ENCODE peak calls at places on chromosomes 13 and 19, in nine cellular contexts. One of them, this sample, is unnamed.

GRCh38 chr19:8115805-8116396 is 33.5 kb downstream of the FBN3 start:
- DNase-seq in T-helper 17 cell: no peak
- DNase-seq in CD8-positive, alpha-beta T cell: no peak
- DNase-seq in esophagus squamous epithelium: no peak
- DNase-seq in Peyer's patch: no peak
- DNase-seq in adrenal gland: no peak
- DNase-seq in BE2C: no peak
- DNase-seq in heart right ventricle: no peak
- DNase-seq in mucosa of descending colon: no peak
- DNase-seq in this sample: no peak

GRCh38 chr19:32101206-32101605 is 244.2 kb upstream of the ZNF507 start:
- DNase-seq in BE2C: no peak
- DNase-seq in T-helper 17 cell: no peak
- DNase-seq in esophagus squamous epithelium: no peak
- DNase-seq in Peyer's patch: no peak
- DNase-seq in CD8-positive, alpha-beta T cell: no peak
- DNase-seq in adrenal gland: no peak
- DNase-seq in mucosa of descending colon: no peak
- DNase-seq in heart right ventricle: no peak
- DNase-seq in this sample: no peak

GRCh38 chr19:17244618-17245534 is 843 bp downstream of the NR2F6 start:
- DNase-seq in T-helper 17 cell: no peak
- DNase-seq in BE2C: no peak
- DNase-seq in CD8-positive, alpha-beta T cell: no peak
- DNase-seq in heart right ventricle: no peak
- DNase-seq in Peyer's patch: peak; percentile 64
- DNase-seq in esophagus squamous epithelium: no peak
- DNase-seq in mucosa of descending colon: no peak
- DNase-seq in adrenal gland: no peak
- DNase-seq in this sample: peak; percentile 64

GRCh38 chr13:35768551-35768950 is 292.1 kb upstream of the MAB21L1 start:
- DNase-seq in BE2C: no peak
- DNase-seq in Peyer's patch: no peak
- DNase-seq in CD8-positive, alpha-beta T cell: no peak
- DNase-seq in heart right ventricle: no peak
- DNase-seq in adrenal gland: no peak
- DNase-seq in esophagus squamous epithelium: no peak
- DNase-seq in mucosa of descending colon: no peak
- DNase-seq in T-helper 17 cell: no peak
- DNase-seq in this sample: no peak

GRCh38 chr19:36111200-36111539 is 227 bp downstream of the OVOL3 start:
- DNase-seq in mucosa of descending colon: no peak
- DNase-seq in heart right ventricle: no peak
- DNase-seq in BE2C: no peak
- DNase-seq in Peyer's patch: no peak
- DNase-seq in adrenal gland: no peak
- DNase-seq in T-helper 17 cell: no peak
- DNase-seq in esophagus squamous epithelium: no peak
- DNase-seq in CD8-positive, alpha-beta T cell: no peak
- DNase-seq in this sample: no peak

GRCh38 chr13:73079359-73079758 is 20.6 kb downstream of the KLF5 start:
- DNase-seq in mucosa of descending colon: no peak
- DNase-seq in Peyer's patch: no peak
- DNase-seq in heart right ventricle: no peak
- DNase-seq in T-helper 17 cell: no peak
- DNase-seq in esophagus squamous epithelium: no peak
- DNase-seq in adrenal gland: no peak
- DNase-seq in CD8-positive, alpha-beta T cell: no peak
- DNase-seq in BE2C: no peak
- DNase-seq in this sample: peak; percentile 47

GRCh38 chr19:6215701-6216235 is 64.0 kb downstream of the MLLT1 start:
- DNase-seq in CD8-positive, alpha-beta T cell: no peak
- DNase-seq in heart right ventricle: no peak
- DNase-seq in esophagus squamous epithelium: no peak
- DNase-seq in adrenal gland: no peak
- DNase-seq in T-helper 17 cell: no peak
- DNase-seq in mucosa of descending colon: no peak
- DNase-seq in Peyer's patch: peak; percentile 38
- DNase-seq in BE2C: no peak
- DNase-seq in this sample: no peak

GRCh38 chr19:40907968-40908735 is 26.1 kb upstream of the CYP2A7 start:
- DNase-seq in heart right ventricle: peak; percentile 13
- DNase-seq in BE2C: no peak
- DNase-seq in T-helper 17 cell: peak; percentile 47
- DNase-seq in Peyer's patch: no peak
- DNase-seq in adrenal gland: peak; percentile 54
- DNase-seq in CD8-positive, alpha-beta T cell: peak; percentile 71
- DNase-seq in esophagus squamous epithelium: no peak
- DNase-seq in mucosa of descending colon: peak; percentile 65
- DNase-seq in this sample: no peak

GRCh38 chr13:27168086-27168485 is 3.5 kb downstream of the USP12 start:
- DNase-seq in BE2C: no peak
- DNase-seq in adrenal gland: no peak
- DNase-seq in heart right ventricle: no peak
- DNase-seq in CD8-positive, alpha-beta T cell: no peak
- DNase-seq in T-helper 17 cell: no peak
- DNase-seq in esophagus squamous epithelium: no peak
- DNase-seq in Peyer's patch: no peak
- DNase-seq in mucosa of descending colon: no peak
- DNase-seq in this sample: peak; percentile 35

GRCh38 chr13:51453308-51453958 is 597 bp upstream of the INTS6 start:
- DNase-seq in T-helper 17 cell: peak; percentile 73
- DNase-seq in esophagus squamous epithelium: peak; percentile 79
- DNase-seq in CD8-positive, alpha-beta T cell: peak; percentile 74
- DNase-seq in mucosa of descending colon: peak; percentile 87
- DNase-seq in Peyer's patch: peak; percentile 94
- DNase-seq in heart right ventricle: peak; percentile 85
- DNase-seq in adrenal gland: no peak
- DNase-seq in BE2C: peak; percentile 86
- DNase-seq in this sample: no peak

GRCh38 chr13:81986308-81986707 is 1645.4 kb upstream of the SPRY2 start:
- DNase-seq in BE2C: no peak
- DNase-seq in heart right ventricle: no peak
- DNase-seq in T-helper 17 cell: no peak
- DNase-seq in esophagus squamous epithelium: no peak
- DNase-seq in Peyer's patch: no peak
- DNase-seq in mucosa of descending colon: no peak
- DNase-seq in CD8-positive, alpha-beta T cell: no peak
- DNase-seq in adrenal gland: no peak
- DNase-seq in this sample: no peak

GRCh38 chr19:50461066-50461875 is 15.0 kb upstream of the EMC10 start:
- DNase-seq in esophagus squamous epithelium: no peak
- DNase-seq in CD8-positive, alpha-beta T cell: peak; percentile 33
- DNase-seq in heart right ventricle: peak; percentile 44
- DNase-seq in T-helper 17 cell: no peak
- DNase-seq in mucosa of descending colon: peak; percentile 70
- DNase-seq in adrenal gland: peak; percentile 60
- DNase-seq in BE2C: peak; percentile 67
- DNase-seq in Peyer's patch: peak; percentile 76
- DNase-seq in this sample: peak; percentile 62

GRCh38 chr13:45108716-45109706 is 11.3 kb upstream of the GTF2F2 start:
- DNase-seq in adrenal gland: no peak
- DNase-seq in esophagus squamous epithelium: no peak
- DNase-seq in CD8-positive, alpha-beta T cell: no peak
- DNase-seq in T-helper 17 cell: no peak
- DNase-seq in Peyer's patch: no peak
- DNase-seq in mucosa of descending colon: no peak
- DNase-seq in heart right ventricle: no peak
- DNase-seq in BE2C: no peak
- DNase-seq in this sample: no peak

GRCh38 chr13:76720416-76720815 is 165.8 kb downstream of the KCTD12 start:
- DNase-seq in CD8-positive, alpha-beta T cell: no peak
- DNase-seq in esophagus squamous epithelium: no peak
- DNase-seq in Peyer's patch: no peak
- DNase-seq in T-helper 17 cell: no peak
- DNase-seq in heart right ventricle: no peak
- DNase-seq in mucosa of descending colon: no peak
- DNase-seq in adrenal gland: no peak
- DNase-seq in BE2C: no peak
- DNase-seq in this sample: no peak

GRCh38 chr19:58248886-58249285 is 20.2 kb downstream of the ZNF544 start:
- DNase-seq in BE2C: no peak
- DNase-seq in mucosa of descending colon: no peak
- DNase-seq in adrenal gland: no peak
- DNase-seq in esophagus squamous epithelium: no peak
- DNase-seq in heart right ventricle: no peak
- DNase-seq in T-helper 17 cell: no peak
- DNase-seq in CD8-positive, alpha-beta T cell: no peak
- DNase-seq in Peyer's patch: no peak
- DNase-seq in this sample: no peak

DNA sequence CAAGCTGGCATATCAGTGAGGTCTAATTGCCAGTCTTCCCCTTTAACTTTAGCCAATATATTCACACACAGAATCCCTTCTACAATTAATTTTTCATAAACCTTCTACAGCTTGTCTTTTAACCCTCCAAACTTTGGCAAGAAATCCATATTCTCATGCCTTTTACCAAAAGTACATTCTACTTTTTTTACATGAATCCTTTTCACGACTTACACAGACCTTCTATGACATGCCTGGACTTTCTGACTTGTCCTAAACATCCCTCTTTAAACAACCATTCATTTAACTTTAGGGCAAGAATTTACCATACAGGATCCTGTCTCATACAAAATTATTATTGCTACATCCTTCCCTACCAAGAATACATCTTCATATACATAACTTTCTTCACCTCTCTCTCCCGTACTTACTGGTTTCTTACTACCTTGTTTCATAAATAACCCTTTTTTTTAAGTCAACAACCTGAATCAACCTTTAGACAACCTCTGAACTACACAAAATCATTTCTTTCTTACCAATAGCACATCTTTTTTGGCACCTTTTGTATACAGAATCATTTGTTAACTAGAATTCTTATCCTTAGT is 23.5 kb downstream of the ZNF544 start:
- DNase-seq in mucosa of descending colon: no peak
- DNase-seq in heart right ventricle: no peak
- DNase-seq in esophagus squamous epithelium: no peak
- DNase-seq in Peyer's patch: no peak
- DNase-seq in BE2C: no peak
- DNase-seq in CD8-positive, alpha-beta T cell: no peak
- DNase-seq in T-helper 17 cell: no peak
- DNase-seq in adrenal gland: no peak
- DNase-seq in this sample: no peak
- H3K9me3 ChIP-seq in mucosa of descending colon: peaks cover 100% of the 10 kb centered on the region
- H3K9me3 ChIP-seq in heart right ventricle: peaks cover 35% of the 10 kb centered on the region
- H3K9me3 ChIP-seq in esophagus squamous epithelium: peaks cover 20% of the 10 kb centered on the region
- H3K9me3 ChIP-seq in Peyer's patch: peaks cover 98% of the 10 kb centered on the region
- H3K9me3 ChIP-seq in BE2C: peaks cover 11% of the 10 kb centered on the region
- H3K9me3 ChIP-seq in CD8-positive, alpha-beta T cell: peaks cover 52% of the 10 kb centered on the region
- H3K9me3 ChIP-seq in T-helper 17 cell: peaks cover 30% of the 10 kb centered on the region
- H3K9me3 ChIP-seq in adrenal gland: peaks cover 5% of the 10 kb centered on the region
- H3K9me3 ChIP-seq in this sample: peaks cover 100% of the 10 kb centered on the region

DNA sequence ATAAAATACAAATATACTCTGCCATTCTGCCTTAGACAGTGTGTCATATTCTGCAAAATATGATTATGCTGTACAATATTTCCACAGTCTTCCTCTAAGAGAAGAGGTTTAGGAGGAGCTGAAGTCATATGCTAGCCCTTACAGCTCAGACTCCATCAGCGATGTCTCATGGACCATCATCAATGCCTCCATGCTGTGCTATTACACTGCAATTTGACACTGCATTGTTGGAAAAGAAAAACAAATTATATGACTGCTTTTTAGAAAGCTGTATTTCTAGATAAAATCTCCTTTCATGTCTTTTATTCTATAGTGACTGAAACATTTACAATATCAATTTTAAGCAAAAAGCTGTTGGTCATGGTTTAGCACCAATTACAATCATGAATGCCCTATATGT is 1089.4 kb upstream of the MIR17HG start:
- DNase-seq in BE2C: no peak
- DNase-seq in Peyer's patch: no peak
- DNase-seq in esophagus squamous epithelium: no peak
- DNase-seq in T-helper 17 cell: no peak
- DNase-seq in CD8-positive, alpha-beta T cell: no peak
- DNase-seq in heart right ventricle: no peak
- DNase-seq in mucosa of descending colon: no peak
- DNase-seq in adrenal gland: no peak
- DNase-seq in this sample: no peak
- H3K9me3 ChIP-seq in BE2C: no peaks in the 10 kb centered on the region
- H3K9me3 ChIP-seq in Peyer's patch: no peaks in the 10 kb centered on the region
- H3K9me3 ChIP-seq in esophagus squamous epithelium: no peaks in the 10 kb centered on the region
- H3K9me3 ChIP-seq in T-helper 17 cell: no peaks in the 10 kb centered on the region
- H3K9me3 ChIP-seq in CD8-positive, alpha-beta T cell: no peaks in the 10 kb centered on the region
- H3K9me3 ChIP-seq in heart right ventricle: no peaks in the 10 kb centered on the region
- H3K9me3 ChIP-seq in mucosa of descending colon: no peaks in the 10 kb centered on the region
- H3K9me3 ChIP-seq in adrenal gland: no peaks in the 10 kb centered on the region
- H3K9me3 ChIP-seq in this sample: peaks cover 8% of the 10 kb centered on the region

DNA sequence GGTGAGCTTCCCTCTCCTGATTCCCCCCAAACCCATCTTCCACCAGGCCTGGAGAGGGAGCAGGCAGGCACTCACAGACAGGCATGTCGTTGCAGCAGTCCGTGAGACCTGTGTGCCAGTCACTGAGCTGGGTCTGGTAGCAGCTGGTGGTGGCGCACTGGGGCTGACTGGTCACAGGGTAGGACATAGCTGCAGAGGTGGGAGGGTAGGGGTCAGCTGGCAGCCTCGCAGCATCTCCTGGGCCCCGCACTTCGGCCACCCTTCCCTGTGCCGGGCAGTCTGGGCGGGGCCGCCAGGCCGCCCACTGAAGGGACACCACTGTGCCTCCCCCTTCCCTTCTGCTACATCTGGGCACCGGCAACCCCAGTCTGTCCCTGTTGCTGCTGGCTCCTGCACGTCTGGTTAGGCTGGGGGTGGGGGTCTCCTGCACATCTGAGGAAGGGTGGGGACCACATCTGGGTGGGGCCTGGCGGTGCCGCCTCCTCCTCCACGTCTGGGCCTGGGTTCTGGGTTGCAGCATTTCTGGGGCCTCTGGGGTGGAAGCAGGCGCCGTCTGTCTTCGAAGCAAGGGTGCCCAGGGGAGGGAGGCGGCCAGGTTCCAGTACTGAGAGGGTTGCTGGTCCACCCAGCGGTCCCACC is 1.1 kb downstream of the CNFN start:
- DNase-seq in mucosa of descending colon: no peak
- DNase-seq in Peyer's patch: no peak
- DNase-seq in CD8-positive, alpha-beta T cell: no peak
- DNase-seq in esophagus squamous epithelium: no peak
- DNase-seq in BE2C: no peak
- DNase-seq in adrenal gland: no peak
- DNase-seq in heart right ventricle: no peak
- DNase-seq in T-helper 17 cell: no peak
- DNase-seq in this sample: no peak
- H3K9me3 ChIP-seq in mucosa of descending colon: no peaks in the 10 kb centered on the region
- H3K9me3 ChIP-seq in Peyer's patch: no peaks in the 10 kb centered on the region
- H3K9me3 ChIP-seq in CD8-positive, alpha-beta T cell: no peaks in the 10 kb centered on the region
- H3K9me3 ChIP-seq in esophagus squamous epithelium: no peaks in the 10 kb centered on the region
- H3K9me3 ChIP-seq in BE2C: no peaks in the 10 kb centered on the region
- H3K9me3 ChIP-seq in adrenal gland: no peaks in the 10 kb centered on the region
- H3K9me3 ChIP-seq in heart right ventricle: no peaks in the 10 kb centered on the region
- H3K9me3 ChIP-seq in T-helper 17 cell: no peaks in the 10 kb centered on the region
- H3K9me3 ChIP-seq in this sample: no peaks in the 10 kb centered on the region

DNA sequence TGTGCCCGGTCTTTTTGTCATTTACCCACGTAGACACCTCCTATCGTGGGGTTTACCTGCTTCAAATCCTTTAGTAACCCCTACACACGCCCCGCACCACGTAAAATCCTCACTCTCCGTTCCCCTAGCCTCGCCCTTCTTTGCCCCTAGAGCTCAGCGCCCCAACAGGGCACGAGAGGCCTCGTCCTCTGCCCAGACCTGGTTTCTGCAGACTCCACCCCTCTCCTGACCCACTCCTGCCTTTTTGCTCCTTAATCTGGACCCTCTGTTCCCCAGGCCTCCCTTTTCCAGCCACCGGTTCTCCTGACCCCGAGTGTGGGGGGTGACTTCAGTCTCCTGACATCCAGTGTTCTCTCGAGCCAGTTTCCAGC is 427 bp downstream of the ZNF528 start:
- DNase-seq in Peyer's patch: no peak
- DNase-seq in CD8-positive, alpha-beta T cell: no peak
- DNase-seq in adrenal gland: peak; percentile 19
- DNase-seq in heart right ventricle: peak; percentile 4
- DNase-seq in T-helper 17 cell: no peak
- DNase-seq in mucosa of descending colon: no peak
- DNase-seq in esophagus squamous epithelium: no peak
- DNase-seq in BE2C: peak; percentile 12
- DNase-seq in this sample: no peak
- H3K9me3 ChIP-seq in Peyer's patch: peaks cover 25% of the 10 kb centered on the region
- H3K9me3 ChIP-seq in CD8-positive, alpha-beta T cell: peaks cover 8% of the 10 kb centered on the region
- H3K9me3 ChIP-seq in adrenal gland: no peaks in the 10 kb centered on the region
- H3K9me3 ChIP-seq in heart right ventricle: no peaks in the 10 kb centered on the region
- H3K9me3 ChIP-seq in T-helper 17 cell: no peaks in the 10 kb centered on the region
- H3K9me3 ChIP-seq in mucosa of descending colon: peaks cover 44% of the 10 kb centered on the region
- H3K9me3 ChIP-seq in esophagus squamous epithelium: no peaks in the 10 kb centered on the region
- H3K9me3 ChIP-seq in BE2C: no peaks in the 10 kb centered on the region
- H3K9me3 ChIP-seq in this sample: peaks cover 2% of the 10 kb centered on the region

This sample was measured in stomach.